ENCODE peak calls at places on chromosomes 7 and 10, in four cellular contexts. One of them, this sample, is unnamed.

GRCh38 chr7:70647801-70648491 is 484.0 kb upstream of the GALNT17 start:
- DNase-seq in uterus: no peak
- DNase-seq in small intestine: peak; percentile 72
- DNase-seq in GM23338: no peak
- DNase-seq in this sample: no peak

GRCh38 chr10:18221882-18222281 is 81.7 kb downstream of the CACNB2 start:
- DNase-seq in uterus: no peak
- DNase-seq in small intestine: no peak
- DNase-seq in GM23338: no peak
- DNase-seq in this sample: no peak

GRCh38 chr10:3750352-3750816 is 34.6 kb downstream of the KLF6 start:
- DNase-seq in uterus: no peak
- DNase-seq in small intestine: no peak
- DNase-seq in GM23338: no peak
- DNase-seq in this sample: no peak

GRCh38 chr10:96532523-96532922 is 18.8 kb upstream of the TLL2 start:
- DNase-seq in uterus: no peak
- DNase-seq in small intestine: peak; percentile 71
- DNase-seq in GM23338: no peak
- DNase-seq in this sample: no peak

GRCh38 chr7:153588596-153588995 is 463.6 kb upstream of the DPP6 start:
- DNase-seq in uterus: no peak
- DNase-seq in small intestine: no peak
- DNase-seq in GM23338: no peak
- DNase-seq in this sample: no peak

GRCh38 chr10:119489572-119490326 is 52.8 kb downstream of the RGS10 start:
- DNase-seq in uterus: peak; percentile 51
- DNase-seq in small intestine: peak; percentile 48
- DNase-seq in GM23338: peak; percentile 85
- DNase-seq in this sample: peak; percentile 66

GRCh38 chr7:101378808-101379207 is 16.1 kb downstream of the COL26A1 start:
- DNase-seq in uterus: no peak
- DNase-seq in small intestine: no peak
- DNase-seq in GM23338: peak; percentile 89
- DNase-seq in this sample: no peak

GRCh38 chr10:50421026-50421719 is 169.9 kb upstream of the ASAH2 start:
- DNase-seq in uterus: no peak
- DNase-seq in small intestine: peak; percentile 66
- DNase-seq in GM23338: peak; percentile 83
- DNase-seq in this sample: no peak

GRCh38 chr10:10804998-10805737 is 212.5 kb upstream of the CELF2 start:
- DNase-seq in uterus: no peak
- DNase-seq in small intestine: no peak
- DNase-seq in GM23338: no peak
- DNase-seq in this sample: no peak

GRCh38 chr7:91713669-91714068 is 166.8 kb downstream of the MTERF1 start:
- DNase-seq in uterus: no peak
- DNase-seq in small intestine: no peak
- DNase-seq in GM23338: no peak
- DNase-seq in this sample: no peak

GRCh38 chr7:66779669-66780408 is 39.3 kb downstream of the RABGEF1 start:
- DNase-seq in uterus: no peak
- DNase-seq in small intestine: peak; percentile 36
- DNase-seq in GM23338: no peak
- DNase-seq in this sample: no peak

GRCh38 chr10:21349912-21350286 is 175.6 kb downstream of the SKIDA1 start:
- DNase-seq in uterus: no peak
- DNase-seq in small intestine: no peak
- DNase-seq in GM23338: no peak
- DNase-seq in this sample: no peak

GRCh38 chr10:120503695-120504094 is 46.7 kb downstream of the PLPP4 start:
- DNase-seq in uterus: no peak
- DNase-seq in small intestine: no peak
- DNase-seq in GM23338: no peak
- DNase-seq in this sample: no peak

GRCh38 chr7:29039747-29040569 is 81.8 kb upstream of the TRIL start:
- DNase-seq in uterus: no peak
- DNase-seq in small intestine: no peak
- DNase-seq in GM23338: no peak
- DNase-seq in this sample: no peak

GRCh38 chr7:44634187-44634838 is 27.9 kb downstream of the OGDH start:
- DNase-seq in uterus: no peak
- DNase-seq in small intestine: peak; percentile 96
- DNase-seq in GM23338: no peak
- DNase-seq in this sample: no peak

GRCh38 chr7:114548081-114548480 is 133.5 kb downstream of the FOXP2 start:
- DNase-seq in uterus: no peak
- DNase-seq in small intestine: no peak
- DNase-seq in GM23338: no peak
- DNase-seq in this sample: no peak

GRCh38 chr7:43647314-43647691 is 64.4 kb downstream of the STK17A start:
- DNase-seq in uterus: no peak
- DNase-seq in small intestine: no peak
- DNase-seq in GM23338: peak; percentile 83
- DNase-seq in this sample: no peak

GRCh38 chr10:126686271-126686670 is 15.8 kb upstream of the C10orf90 start:
- DNase-seq in uterus: no peak
- DNase-seq in small intestine: no peak
- DNase-seq in GM23338: no peak
- DNase-seq in this sample: no peak

GRCh38 chr10:132326925-132327324 is 5.1 kb upstream of the LRRC27 start:
- DNase-seq in uterus: no peak
- DNase-seq in small intestine: no peak
- DNase-seq in GM23338: no peak
- DNase-seq in this sample: no peak

GRCh38 chr7:102814025-102814471 is 65.2 kb downstream of the FAM185A start:
- DNase-seq in uterus: no peak
- DNase-seq in small intestine: no peak
- DNase-seq in GM23338: no peak
- DNase-seq in this sample: no peak

GRCh38 chr7:45036801-45037200 is 36.8 kb downstream of the CCM2 start:
- DNase-seq in uterus: no peak
- DNase-seq in small intestine: no peak
- DNase-seq in GM23338: no peak
- DNase-seq in this sample: no peak

GRCh38 chr7:100119701-100120517 is 475 bp downstream of the CNPY4 start:
- DNase-seq in uterus: peak; percentile 75
- DNase-seq in small intestine: no peak
- DNase-seq in GM23338: peak; percentile 81
- DNase-seq in this sample: peak; percentile 62

GRCh38 chr7:118753464-118753863 is 529.0 kb downstream of the ANKRD7 start:
- DNase-seq in uterus: no peak
- DNase-seq in small intestine: no peak
- DNase-seq in GM23338: no peak
- DNase-seq in this sample: no peak

GRCh38 chr7:5758753-5759330 is 22.6 kb downstream of the RNF216 start:
- DNase-seq in uterus: no peak
- DNase-seq in small intestine: no peak
- DNase-seq in GM23338: no peak
- DNase-seq in this sample: no peak

GRCh38 chr10:17239276-17239660 is 11.2 kb downstream of the VIM start:
- DNase-seq in uterus: no peak
- DNase-seq in small intestine: no peak
- DNase-seq in GM23338: no peak
- DNase-seq in this sample: no peak

GRCh38 chr7:94001396-94001795 is 2.8 kb downstream of the BET1 start:
- DNase-seq in uterus: no peak
- DNase-seq in small intestine: no peak
- DNase-seq in GM23338: no peak
- DNase-seq in this sample: no peak

GRCh38 chr10:49484501-49485230 is 54.3 kb downstream of the ERCC6 start:
- DNase-seq in uterus: no peak
- DNase-seq in small intestine: no peak
- DNase-seq in GM23338: no peak
- DNase-seq in this sample: no peak

DNA sequence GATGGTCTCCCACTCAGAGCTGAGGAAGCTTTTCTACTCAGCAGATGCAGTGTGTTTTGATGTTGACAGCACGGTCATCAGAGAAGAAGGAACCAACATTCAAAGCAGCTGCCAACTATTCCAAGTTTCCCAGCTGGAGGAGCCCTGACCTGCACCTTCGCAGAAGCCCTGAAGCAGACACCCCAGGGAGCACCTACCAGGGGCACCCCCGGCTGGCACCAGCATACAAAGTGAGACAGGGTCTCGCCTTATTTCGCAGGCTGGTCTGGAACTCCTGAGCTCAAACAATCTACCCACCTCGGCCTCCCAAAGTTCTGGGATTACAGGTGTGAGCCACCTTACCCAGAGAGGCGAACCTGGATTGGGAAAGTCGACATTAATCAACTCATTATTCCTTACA is 68.6 kb downstream of the KMT2C start:
- DNase-seq in uterus: no peak
- DNase-seq in small intestine: no peak
- DNase-seq in GM23338: no peak
- DNase-seq in this sample: no peak
- H3K4me1 ChIP-seq in uterus: no peaks in the 10 kb centered on the region
- H3K4me1 ChIP-seq in small intestine: no peaks in the 10 kb centered on the region
- H3K4me1 ChIP-seq in GM23338: peaks cover 9% of the 10 kb centered on the region
- H3K4me1 ChIP-seq in this sample: peaks cover 4% of the 10 kb centered on the region

GRCh38 chr10:103692421-103693069 is 162.8 kb downstream of the SH3PXD2A start:
- DNase-seq in uterus: no peak
- DNase-seq in small intestine: no peak
- DNase-seq in GM23338: peak; percentile 70
- DNase-seq in this sample: peak; percentile 66

GRCh38 chr10:103690281-103690680 is 165.1 kb downstream of the SH3PXD2A start:
- DNase-seq in uterus: peak; percentile 59
- DNase-seq in small intestine: no peak
- DNase-seq in GM23338: no peak
- DNase-seq in this sample: no peak

GRCh38 chr10:103693070-103693811 is 162.1 kb downstream of the SH3PXD2A start:
- DNase-seq in uterus: no peak
- DNase-seq in small intestine: peak; percentile 35
- DNase-seq in GM23338: peak; percentile 44
- DNase-seq in this sample: no peak

GRCh38 chr10:103691723-103692380 is 163.5 kb downstream of the SH3PXD2A start:
- DNase-seq in uterus: no peak
- DNase-seq in small intestine: no peak
- DNase-seq in GM23338: peak; percentile 67
- DNase-seq in this sample: no peak

DNA sequence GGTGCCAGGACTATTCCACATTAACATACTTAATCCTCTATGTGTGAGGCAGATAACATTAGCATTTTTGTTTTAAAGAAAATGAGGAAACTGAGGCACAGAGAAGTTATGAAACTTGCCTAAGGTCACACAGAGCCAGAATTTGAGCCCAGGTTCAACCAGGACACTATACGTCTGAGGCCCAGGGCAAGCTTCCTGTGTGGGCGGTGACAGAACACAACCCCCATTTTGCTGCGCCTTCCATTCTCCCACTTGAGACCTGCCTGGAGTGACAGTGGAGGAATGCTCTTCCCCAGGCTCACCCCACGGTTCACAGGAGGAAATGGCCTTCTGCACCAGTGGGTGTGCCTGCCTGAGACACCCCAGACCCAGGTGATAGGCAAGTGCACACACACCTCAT is 164.1 kb downstream of the SH3PXD2A start:
- DNase-seq in uterus: no peak
- DNase-seq in small intestine: no peak
- DNase-seq in GM23338: no peak
- DNase-seq in this sample: no peak
- H3K4me1 ChIP-seq in uterus: no peaks in the 10 kb centered on the region
- H3K4me1 ChIP-seq in small intestine: peaks cover 17% of the 10 kb centered on the region
- H3K4me1 ChIP-seq in GM23338: peaks cover 12% of the 10 kb centered on the region
- H3K4me1 ChIP-seq in this sample: peaks cover 43% of the 10 kb centered on the region

DNA sequence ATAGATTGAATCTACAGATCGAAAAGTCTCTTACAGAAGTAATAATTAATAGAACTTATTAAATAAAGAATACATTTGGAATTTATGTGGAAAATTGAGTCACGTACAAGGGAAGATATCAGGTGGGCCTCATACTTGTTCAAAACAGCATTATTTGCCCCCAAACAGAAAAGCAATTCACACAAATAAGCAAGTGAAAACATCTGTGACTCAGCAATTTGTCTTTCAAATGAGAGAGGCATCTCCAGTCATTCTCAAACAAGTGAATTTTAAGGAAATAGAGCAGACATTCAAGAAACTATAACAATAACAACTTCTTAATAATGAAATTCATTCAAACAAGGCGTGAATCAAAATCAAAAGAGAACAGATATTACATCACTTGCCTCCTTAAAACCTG is 50.1 kb downstream of the SEMA3A start:
- DNase-seq in uterus: no peak
- DNase-seq in small intestine: no peak
- DNase-seq in GM23338: peak; percentile 50
- DNase-seq in this sample: no peak
- H3K4me1 ChIP-seq in uterus: no peaks in the 10 kb centered on the region
- H3K4me1 ChIP-seq in small intestine: no peaks in the 10 kb centered on the region
- H3K4me1 ChIP-seq in GM23338: peaks cover 53% of the 10 kb centered on the region
- H3K4me1 ChIP-seq in this sample: no peaks in the 10 kb centered on the region

GRCh38 chr10:102245932-102246251 is 560 bp downstream of the GBF1 start:
- DNase-seq in uterus: no peak
- DNase-seq in small intestine: no peak
- DNase-seq in GM23338: no peak
- DNase-seq in this sample: no peak

GRCh38 chr10:102247724-102248123 is 2.4 kb downstream of the GBF1 start:
- DNase-seq in uterus: no peak
- DNase-seq in small intestine: no peak
- DNase-seq in GM23338: no peak
- DNase-seq in this sample: no peak

GRCh38 chr10:102245101-102245931 is at the start of gene GBF1:
- DNase-seq in uterus: peak; percentile 89
- DNase-seq in small intestine: peak; percentile 100
- DNase-seq in GM23338: peak; percentile 100
- DNase-seq in this sample: peak; percentile 92

GRCh38 chr10:102243304-102243703 is 2.0 kb upstream of the PITX3 start:
- DNase-seq in uterus: no peak
- DNase-seq in small intestine: no peak
- DNase-seq in GM23338: no peak
- DNase-seq in this sample: no peak

DNA sequence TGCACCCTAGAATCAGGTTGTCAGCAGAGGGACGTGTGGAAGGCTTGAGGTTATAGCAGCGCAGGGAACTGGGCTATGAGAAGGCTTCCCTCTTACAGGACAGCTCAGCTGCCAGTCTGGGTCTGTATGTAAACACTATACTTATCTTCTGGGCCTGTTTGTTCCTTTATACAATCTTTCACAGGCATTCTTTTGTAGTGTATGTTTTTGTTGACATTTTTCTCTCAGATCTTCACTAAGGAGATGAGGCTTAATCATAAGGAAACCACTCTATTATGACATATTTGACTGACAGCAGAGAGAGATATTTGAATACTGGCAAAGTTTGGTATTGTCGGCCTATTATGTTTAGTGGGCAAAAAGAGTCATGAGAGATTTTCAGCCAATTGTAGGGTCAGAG is 929 bp downstream of the GBF1 start:
- DNase-seq in uterus: no peak
- DNase-seq in small intestine: peak; percentile 27
- DNase-seq in GM23338: no peak
- DNase-seq in this sample: no peak
- H3K4me1 ChIP-seq in uterus: peaks cover 11% of the 10 kb centered on the region
- H3K4me1 ChIP-seq in small intestine: peaks cover 12% of the 10 kb centered on the region
- H3K4me1 ChIP-seq in GM23338: peaks cover 15% of the 10 kb centered on the region
- H3K4me1 ChIP-seq in this sample: peaks cover 53% of the 10 kb centered on the region

GRCh38 chr7:142384508-142384922 is 126.7 kb upstream of the PRSS58 start:
- DNase-seq in uterus: no peak
- DNase-seq in small intestine: no peak
- DNase-seq in GM23338: no peak
- DNase-seq in this sample: no peak
- H3K4me1 ChIP-seq in uterus: no peaks in the 10 kb centered on the region
- H3K4me1 ChIP-seq in small intestine: peaks cover 2% of the 10 kb centered on the region
- H3K4me1 ChIP-seq in GM23338: peaks cover 3% of the 10 kb centered on the region
- H3K4me1 ChIP-seq in this sample: no peaks in the 10 kb centered on the region

This sample was measured in mucosa of descending colon.